ENCODE peak calls at places on chromosomes 4 and X, in ten cellular contexts. R, F, T, W, Q, N, O, Z, Y and E are unnamed samples.
A peak's percentile ranks its signal among the peaks of the same experiment; 100 is the strongest.

GRCh38 chrX:124426273-124426672 is 79.9 kb downstream of the SH2D1A start:
- DNase-seq in O (no peak), F (no peak), W (no peak), Q (no peak), Z (no peak), N (no peak), R (no peak), T (no peak), Y (no peak), E (no peak)

GRCh38 chr4:149409186-149410056 is 406.2 kb downstream of the IQCM start:
- DNase-seq in F (no peak), R (peak; percentile 14), T (peak; percentile 0), Y (no peak), Q (no peak), W (no peak), O (no peak), Z (no peak), N (no peak), E (no peak)

GRCh38 chr4:33334416-33334815 is 2614.2 kb downstream of the PCDH7 start:
- DNase-seq in N (no peak), Z (no peak), W (no peak), Y (no peak), R (no peak), T (no peak), O (no peak), Q (no peak), F (no peak), E (no peak)

GRCh38 chr4:24510091-24510490 is 74.3 kb downstream of the DHX15 start:
- DNase-seq in Y (no peak), Q (no peak), F (no peak), R (no peak), T (no peak), Z (no peak), N (no peak), W (no peak), O (no peak), E (no peak)

GRCh38 chr4:12729384-12729783 is 754.8 kb downstream of the RAB28 start:
- DNase-seq in R (peak; percentile 45), O (peak; percentile 8), Q (no peak), Y (peak; percentile 39), Z (peak; percentile 40), F (peak; percentile 52), T (no peak), W (no peak), N (no peak), E (peak; percentile 50)

GRCh38 chr4:133592106-133592505 is 443.0 kb downstream of the PCDH10 start:
- DNase-seq in F (peak; percentile 64), R (no peak), Z (no peak), T (no peak), N (no peak), W (no peak), Q (no peak), Y (peak; percentile 89), O (no peak), E (no peak)

GRCh38 chr4:79516114-79516513 is 108.1 kb upstream of the GK2 start:
- DNase-seq in Y (no peak), O (no peak), F (no peak), Z (no peak), Q (no peak), N (no peak), W (no peak), R (no peak), T (no peak), E (no peak)

GRCh38 chr4:16727218-16727617 is 171.2 kb downstream of the LDB2 start:
- DNase-seq in Z (no peak), Y (no peak), F (no peak), Q (no peak), N (no peak), O (no peak), W (no peak), T (no peak), R (no peak), E (no peak)

GRCh38 chr4:52045028-52045427 is 6.1 kb upstream of the SPATA18 start:
- DNase-seq in N (no peak), Q (no peak), F (no peak), W (no peak), O (no peak), T (no peak), Y (no peak), R (no peak), Z (no peak), E (no peak)

GRCh38 chr4:148397771-148398170 is 44.4 kb downstream of the NR3C2 start:
- DNase-seq in Z (no peak), W (no peak), F (no peak), T (no peak), O (no peak), N (no peak), R (no peak), Q (no peak), Y (no peak), E (no peak)